ENCODE peak calls at places on chromosomes 6 and 20, in eight cellular contexts. Q is GDM1; G is IMR-90; E is HT-29; N is activated naive CD8-positive, alpha-beta T cell treated with anti-CD3 and anti-CD28 coated beads, Interleukin-2, amount 10 ng/mL, durations not matched to agents 7 days and 5 days; T is nephron progenitor cell; X is Ammon's horn; S is ELR. H is an unnamed sample.

GRCh38 chr6:128208851-128209580 is 308.2 kb upstream of the THEMIS start:
- DNase-seq in Q (no peak), G (peak; percentile 70), E (no peak), N (no peak), T (no peak), X (no peak), S (peak; percentile 86), H (no peak)

GRCh38 chr6:157312733-157313132 is 10.6 kb downstream of the TMEM242 start:
- DNase-seq in Q (no peak), G (peak; percentile 14), E (no peak), N (no peak), T (no peak), X (no peak), S (no peak), H (no peak)

GRCh38 chr6:49911252-49911651 is 44.9 kb upstream of the CRISP1 start:
- DNase-seq in Q (no peak), G (no peak), E (no peak), N (no peak), T (no peak), X (no peak), S (no peak), H (no peak)

GRCh38 chr20:23156170-23156841 is 70.2 kb upstream of the CD93 start:
- DNase-seq in Q (peak; percentile 48), G (peak; percentile 82), E (peak; percentile 71), N (no peak), T (no peak), X (no peak), S (peak; percentile 89), H (peak; percentile 19)

GRCh38 chr6:169640347-169640972 is 61.4 kb downstream of the WDR27 start:
- DNase-seq in Q (no peak), G (peak; percentile 17), E (no peak), N (no peak), T (no peak), X (no peak), S (no peak), H (no peak)

GRCh38 chr6:149636116-149636515 is 12.4 kb downstream of the KATNA1 start:
- DNase-seq in Q (no peak), G (peak; percentile 63), E (peak; percentile 45), N (no peak), T (no peak), X (no peak), S (peak; percentile 73), H (no peak)

GRCh38 chr6:31738048-31738979 is 1.5 kb upstream of the MSH5 start:
- DNase-seq in Q (peak; percentile 93), G (peak; percentile 89), E (peak; percentile 96), N (peak; percentile 62), T (no peak), X (peak; percentile 75), S (peak; percentile 86), H (peak; percentile 99)

GRCh38 chr20:3412600-3413392 is 5.3 kb upstream of the DNAAF9 start:
- DNase-seq in Q (no peak), G (no peak), E (no peak), N (no peak), T (no peak), X (no peak), S (no peak), H (no peak)

GRCh38 chr6:108194503-108194902 is 28.7 kb downstream of the NR2E1 start:
- DNase-seq in Q (no peak), G (no peak), E (no peak), N (no peak), T (no peak), X (no peak), S (no peak), H (no peak)

H was measured in DMS53.